ENCODE peak calls at places on chromosome 1, in ten cellular contexts. D is heart left ventricle, C is IMR-90, W is testis, X is body of pancreas, T is adrenal gland, E is pancreas, I is tibial nerve, P is OCI-LY7, V is BJ. L is an unnamed sample. For H3K36me3, the result is how much of the 10 kb centered on the place peaks cover.

GRCh38 chr1:209873067-209873810 is 45.5 kb downstream of the UTP25 start:
- DNase-seq in D (no peak), C (peak), W (no peak), X (no peak), T (no peak), E (no peak), I (no peak), P (no peak), V (no peak), L (peak)

GRCh38 chr1:85374160-85374559 is 90.8 kb downstream of the DDAH1 start:
- DNase-seq in D (no peak), C (peak), W (no peak), X (peak), T (peak), E (no peak), I (no peak), P (no peak), V (peak), L (peak)

GRCh38 chr1:24643362-24644346 is 552 bp downstream of the SRRM1 start:
- DNase-seq in D (no peak), C (no peak), W (no peak), X (peak), T (peak), E (peak), I (no peak), P (peak), V (no peak), L (peak)

GRCh38 chr1:20242890-20243479 is 47.7 kb upstream of the VWA5B1 start:
- DNase-seq in D (no peak), C (no peak), W (peak), X (no peak), T (no peak), E (no peak), I (no peak), P (no peak), V (no peak), L (no peak)

GRCh38 chr1:161676958-161677689 is 14.2 kb downstream of the FCGR2B start:
- DNase-seq in D (no peak), C (no peak), W (no peak), X (peak), T (no peak), E (no peak), I (no peak), P (no peak), V (no peak), L (no peak)

GRCh38 chr1:1080951-1081310 is 6.8 kb upstream of the RNF223 start:
- DNase-seq in D (no peak), C (no peak), W (peak), X (no peak), T (no peak), E (peak), I (no peak), P (no peak), V (no peak), L (no peak)

GRCh38 chr1:221620437-221621384 is 121.2 kb downstream of the DUSP10 start:
- DNase-seq in D (no peak), C (peak), W (peak), X (no peak), T (no peak), E (no peak), I (no peak), P (no peak), V (no peak), L (peak)

GRCh38 chr1:66752671-66753371 is 562 bp downstream of the DYNLT5 start:
- DNase-seq in D (peak), C (no peak), W (no peak), X (no peak), T (no peak), E (no peak), I (no peak), P (no peak), V (no peak), L (no peak)

GRCh38 chr1:178575611-178576331 is 62.9 kb downstream of the TEX35 start:
- DNase-seq in D (no peak), C (peak), W (no peak), X (no peak), T (no peak), E (no peak), I (no peak), P (peak), V (no peak), L (no peak)

GRCh38 chr1:98316286-98316685 is 345.2 kb upstream of the SNX7 start:
- DNase-seq in D (no peak), C (peak), W (no peak), X (no peak), T (no peak), E (no peak), I (no peak), P (no peak), V (no peak), L (peak)

GRCh38 chr1:152111515-152111968 is 3.7 kb downstream of the TCHH start:
- DNase-seq in D (no peak), C (peak), W (peak), X (peak), T (no peak), E (no peak), I (no peak), P (no peak), V (no peak), L (no peak)

GRCh38 chr1:2492091-2492490 is 16.0 kb downstream of the PLCH2 start:
- DNase-seq in D (no peak), C (no peak), W (no peak), X (peak), T (no peak), E (no peak), I (no peak), P (peak), V (no peak), L (no peak)

GRCh38 chr1:2493218-2493617 is 17.1 kb downstream of the PLCH2 start:
- DNase-seq in D (no peak), C (no peak), W (no peak), X (no peak), T (no peak), E (no peak), I (no peak), P (no peak), V (no peak), L (no peak)

GRCh38 chr1:2494323-2494693 is 18.2 kb downstream of the PLCH2 start:
- DNase-seq in D (no peak), C (peak), W (no peak), X (no peak), T (peak), E (no peak), I (no peak), P (peak), V (peak), L (no peak)

GRCh38 chr1:2495026-2495425 is 18.9 kb downstream of the PLCH2 start:
- DNase-seq in D (no peak), C (no peak), W (no peak), X (no peak), T (no peak), E (no peak), I (no peak), P (peak), V (no peak), L (no peak)

GRCh38 chr1:2493691-2494322 is 17.7 kb downstream of the PLCH2 start:
- DNase-seq in D (no peak), C (no peak), W (peak), X (no peak), T (no peak), E (no peak), I (no peak), P (peak), V (no peak), L (no peak)
- H3K36me3 ChIP-seq in D (under half), C (under half), W (under half), X (under half), T (under half), E (under half), I (under half), P (under half), V (under half), L (under half)

DNA sequence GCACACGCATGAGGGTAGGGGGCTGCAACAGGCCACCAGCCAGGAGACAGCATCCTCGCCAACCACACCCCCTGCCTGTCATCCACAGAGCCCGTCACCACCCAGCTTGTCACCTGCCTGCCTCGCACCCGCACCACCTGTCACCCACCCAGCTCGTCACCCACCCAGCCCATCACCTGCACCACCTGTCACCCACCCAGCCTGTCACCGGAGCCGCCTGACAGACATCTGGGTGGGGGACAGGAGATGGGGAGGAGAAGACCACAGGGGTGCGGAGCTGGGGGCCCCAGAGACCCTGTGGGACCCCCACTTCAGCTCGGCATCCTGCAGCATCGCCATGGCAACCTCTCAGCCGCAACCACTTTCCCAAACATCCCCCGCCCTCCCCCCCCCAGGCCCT is 11.8 kb downstream of the AHDC1 start:
- DNase-seq in D (no peak), C (no peak), W (no peak), X (no peak), T (no peak), E (no peak), I (no peak), P (no peak), V (no peak), L (no peak)
- H3K36me3 ChIP-seq in D (under half), C (under half), W (under half), X (under half), T (under half), E (under half), I (under half), P (under half), V (under half), L (under half)

DNA sequence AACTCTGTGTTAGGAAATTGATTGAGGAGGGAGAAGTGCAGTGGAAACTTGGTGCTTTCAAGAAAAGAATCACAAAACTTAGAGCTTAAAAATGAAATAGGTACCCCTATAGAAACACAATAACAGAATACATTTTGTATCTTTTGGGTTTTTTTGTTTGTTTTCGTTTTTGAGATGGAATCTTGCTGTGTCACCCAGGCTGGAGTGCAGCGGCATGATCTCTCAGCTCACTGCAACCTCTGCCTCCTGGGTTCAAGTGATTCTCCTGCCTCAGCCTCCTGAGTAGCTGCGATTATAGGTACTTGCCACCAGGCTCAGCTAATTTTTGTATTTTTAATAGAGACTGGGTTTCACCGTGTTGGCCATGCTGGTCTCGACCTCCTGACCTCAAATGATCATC is 51.5 kb upstream of the RAVER2 start:
- DNase-seq in D (no peak), C (no peak), W (no peak), X (no peak), T (no peak), E (no peak), I (no peak), P (no peak), V (no peak), L (no peak)
- H3K36me3 ChIP-seq in D (under half), C (under half), W (under half), X (under half), T (under half), E (under half), I (under half), P (under half), V (under half), L (under half)

GRCh38 chr1:214380986-214381695 is 100.2 kb downstream of the SMYD2 start:
- DNase-seq in D (no peak), C (no peak), W (no peak), X (no peak), T (no peak), E (no peak), I (no peak), P (no peak), V (no peak), L (no peak)
- H3K36me3 ChIP-seq in D (under half), C (half or more), W (under half), X (under half), T (under half), E (under half), I (half or more), P (under half), V (under half), L (under half)

L was measured in cardiac muscle cell.